ENCODE peak calls at places on chromosomes 4 and X, in six cellular contexts. K, B, T, N, Q and R are unnamed samples.

GRCh38 chr4:43071069-43071468 is 178.6 kb downstream of the GRXCR1 start:
- DNase-seq in Q (no peak), B (no peak), K (no peak), N (no peak), T (no peak), R (no peak)

GRCh38 chrX:72568406-72569092 is 4.1 kb downstream of the HDAC8 start:
- DNase-seq in B (no peak), Q (no peak), N (no peak), K (no peak), T (peak), R (no peak)

GRCh38 chrX:119015407-119016242 is 41.2 kb downstream of the LONRF3 start:
- DNase-seq in B (peak), N (peak), K (peak), T (peak), Q (peak), R (peak)

GRCh38 chrX:86436116-86436515 is 287.9 kb downstream of the DACH2 start:
- DNase-seq in B (no peak), Q (no peak), K (no peak), N (no peak), T (no peak), R (no peak)

GRCh38 chr4:7970031-7970946 is 30.6 kb upstream of the AFAP1 start:
- DNase-seq in K (peak), B (no peak), N (no peak), Q (no peak), T (peak), R (peak)

GRCh38 chr4:37666625-37667071 is 19.5 kb downstream of the RELL1 start:
- DNase-seq in N (no peak), B (no peak), Q (no peak), T (peak), K (peak), R (peak)

GRCh38 chr4:169244210-169244609 is 26.5 kb downstream of the SH3RF1 start:
- DNase-seq in Q (no peak), B (no peak), N (no peak), T (no peak), K (no peak), R (no peak)

GRCh38 chr4:1413687-1414479 is 7.6 kb upstream of the NKX1-1 start:
- DNase-seq in K (no peak), Q (no peak), T (no peak), B (no peak), N (no peak), R (no peak)

GRCh38 chr4:74770511-74770910 is 23.8 kb downstream of the BTC start:
- DNase-seq in Q (no peak), T (no peak), N (no peak), K (no peak), B (no peak), R (no peak)

GRCh38 chr4:173461170-173461569 is 62.3 kb upstream of the SCRG1 start:
- DNase-seq in Q (no peak), B (no peak), K (no peak), N (no peak), T (peak), R (peak)

GRCh38 chr4:109434793-109435080 is 1.1 kb downstream of the SEC24B start:
- DNase-seq in Q (no peak), T (peak), B (no peak), K (no peak), N (no peak), R (peak)

GRCh38 chr4:60461551-60461950 is 738.6 kb upstream of the ADGRL3 start:
- DNase-seq in N (no peak), K (no peak), T (no peak), B (no peak), Q (no peak), R (no peak)

GRCh38 chr4:60463846-60464502 is 736.2 kb upstream of the ADGRL3 start:
- DNase-seq in N (no peak), Q (no peak), K (no peak), B (peak), T (no peak), R (no peak)
- TF ChIP-seq CTCF in N (peak), Q (no peak), K (peak), B (peak), T (peak), R (peak)

GRCh38 chr4:133152330-133152791 is 3.3 kb downstream of the PCDH10 start:
- DNase-seq in T (no peak), Q (no peak), N (no peak), B (no peak), K (no peak), R (no peak)
- H3K4me3 ChIP-seq in T (no peak), Q (peak), N (peak), B (no peak), K (no peak), R (no peak)

DNA sequence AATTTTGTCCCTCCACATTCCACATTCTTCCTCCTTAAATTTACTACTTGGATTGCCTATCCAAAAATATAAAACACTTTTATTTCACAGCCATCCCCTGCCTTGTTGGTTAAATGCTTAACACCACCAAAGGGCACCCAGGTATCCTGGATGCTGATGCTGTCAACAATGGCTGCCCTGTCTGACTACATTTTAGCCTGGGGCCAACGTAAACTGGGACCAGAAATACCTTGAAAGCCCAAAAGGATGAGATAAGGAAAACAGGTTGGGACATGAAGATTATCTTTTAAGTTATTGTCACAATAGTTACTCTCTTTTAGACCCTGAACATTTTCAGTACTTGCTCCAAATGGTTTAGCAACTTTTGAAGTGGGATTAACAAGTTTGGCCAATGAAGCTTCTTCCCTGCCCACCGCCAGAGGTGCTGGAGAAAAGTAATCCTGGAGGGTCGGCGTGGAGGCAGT is 775 bp upstream of the YIPF6 start:
- DNase-seq in B (no peak), N (no peak), Q (no peak), T (no peak), K (no peak), R (peak)
- TF ChIP-seq CTCF in B (no peak), N (peak), Q (no peak), T (peak), K (no peak), R (no peak)

DNA sequence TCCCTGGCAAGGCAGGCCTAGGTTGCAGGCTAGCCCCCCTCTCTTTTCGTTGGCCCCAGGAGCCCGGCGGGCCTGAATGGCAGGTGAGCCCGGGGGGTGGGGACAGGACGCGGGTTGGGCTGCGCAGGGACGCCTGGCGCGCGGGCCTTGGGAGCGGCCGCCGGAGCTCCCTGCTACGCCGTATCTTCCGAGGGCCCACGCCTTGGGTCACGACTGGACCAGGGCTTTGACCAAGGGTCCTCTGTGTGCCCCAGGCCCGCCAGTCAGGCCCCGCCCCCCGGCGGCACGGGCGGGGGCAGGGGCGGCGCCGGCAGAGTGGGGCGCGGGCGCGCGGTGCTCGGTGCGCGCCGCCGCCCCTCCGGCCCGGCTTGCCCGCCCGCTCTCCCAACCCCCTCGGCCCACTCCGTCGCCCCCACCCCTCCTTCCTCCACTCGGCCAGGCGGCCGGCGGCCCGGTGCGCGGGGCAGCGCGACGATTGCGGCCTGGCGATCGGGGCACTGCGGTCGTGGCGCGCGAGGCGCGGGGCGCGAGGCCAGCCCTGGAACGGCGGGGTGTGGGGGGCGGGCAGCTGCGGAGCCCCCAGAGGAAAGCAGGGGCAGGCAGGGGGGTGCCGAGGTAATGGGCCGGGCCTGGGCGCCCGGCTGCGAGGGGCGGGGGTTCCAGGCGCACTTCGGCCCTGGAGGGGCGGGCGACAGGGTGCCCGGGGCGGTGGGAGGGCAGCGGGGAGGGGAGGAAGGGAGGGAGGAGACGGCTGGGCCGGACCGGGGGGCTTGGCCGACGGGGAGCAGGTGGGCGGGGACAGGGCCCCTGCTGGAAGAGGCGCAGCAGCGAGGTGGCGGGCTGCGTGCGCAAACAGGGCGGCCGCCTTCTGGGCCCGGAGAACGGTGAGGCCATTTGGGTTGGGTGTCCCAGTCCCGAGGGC is at the start of gene PRRG3:
- DNase-seq in B (no peak), K (no peak), Q (no peak), T (no peak), N (no peak), R (no peak)
- H3K4me3 ChIP-seq in B (no peak), K (no peak), Q (no peak), T (no peak), N (no peak), R (no peak)

DNA sequence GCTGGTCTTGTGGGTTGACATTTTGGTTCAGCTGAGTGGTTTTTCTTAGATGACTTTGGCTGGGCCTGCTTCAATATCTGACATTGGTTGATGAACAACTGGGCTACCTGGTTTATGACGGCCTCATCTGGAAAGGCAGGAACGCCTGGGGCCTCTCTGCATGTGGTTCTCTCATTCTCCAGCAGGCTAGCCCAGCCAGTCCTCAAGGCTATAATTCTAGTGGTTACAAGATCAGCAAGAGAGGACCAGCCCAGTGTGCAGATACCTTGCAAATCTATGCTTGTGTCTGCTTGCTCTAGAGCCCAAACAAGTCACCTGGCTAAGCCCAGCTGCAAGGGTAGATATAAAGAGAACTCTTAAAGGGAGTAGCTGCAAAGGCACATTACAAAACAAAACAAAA is 214.2 kb upstream of the PUDP start:
- DNase-seq in T (no peak), K (no peak), N (no peak), Q (no peak), B (no peak), R (no peak)
- TF ChIP-seq CTCF in T (no peak), K (no peak), N (no peak), Q (no peak), B (no peak), R (no peak)

GRCh38 chr4:107740381-107740780 is 20.3 kb upstream of the PAPSS1 start:
- DNase-seq in Q (no peak), K (peak), B (no peak), N (no peak), T (peak), R (peak)

GRCh38 chr4:107743532-107743931 is 23.5 kb upstream of the PAPSS1 start:
- DNase-seq in B (no peak), Q (no peak), N (no peak), K (peak), T (peak), R (no peak)

GRCh38 chr4:107742196-107742595 is 22.2 kb upstream of the PAPSS1 start:
- DNase-seq in N (no peak), Q (no peak), T (no peak), B (no peak), K (no peak), R (no peak)

GRCh38 chr4:107742791-107743190 is 22.8 kb upstream of the PAPSS1 start:
- DNase-seq in T (no peak), K (no peak), Q (no peak), B (no peak), N (no peak), R (no peak)

GRCh38 chr4:107740950-107741701 is 21.1 kb upstream of the PAPSS1 start:
- DNase-seq in T (peak), B (no peak), N (peak), Q (no peak), K (no peak), R (peak)
- H3K4me3 ChIP-seq in T (no peak), B (no peak), N (no peak), Q (no peak), K (no peak), R (no peak)

GRCh38 chr4:17817027-17817426 is 6.2 kb downstream of the NCAPG start:
- DNase-seq in Q (no peak), N (peak), K (peak), B (peak), T (peak), R (peak)
- TF ChIP-seq CTCF in Q (peak), N (peak), K (peak), B (peak), T (peak), R (peak)

GRCh38 chr4:147735413-147736301 is 3.8 kb downstream of the ARHGAP10 start:
- DNase-seq in B (no peak), K (peak), N (no peak), T (no peak), Q (no peak), R (peak)

GRCh38 chr4:147736458-147736857 is 4.6 kb downstream of the ARHGAP10 start:
- DNase-seq in B (no peak), N (peak), K (peak), T (peak), Q (no peak), R (peak)

GRCh38 chr4:147733614-147734344 is 1.9 kb downstream of the ARHGAP10 start:
- DNase-seq in K (peak), B (no peak), T (peak), Q (no peak), N (no peak), R (peak)

GRCh38 chr4:147732516-147733193 is 767 bp downstream of the ARHGAP10 start:
- DNase-seq in N (no peak), K (peak), T (peak), B (peak), Q (no peak), R (peak)

GRCh38 chr4:147734496-147734895 is 2.6 kb downstream of the ARHGAP10 start:
- DNase-seq in Q (no peak), T (no peak), K (peak), N (no peak), B (peak), R (no peak)
- H3K4me3 ChIP-seq in Q (peak), T (peak), K (peak), N (peak), B (no peak), R (peak)

GRCh38 chrX:107107459-107107858 is 11.2 kb downstream of the RBM41 start:
- DNase-seq in T (no peak), B (no peak), N (no peak), K (no peak), Q (no peak), R (no peak)

GRCh38 chrX:107102980-107103379 is 15.6 kb downstream of the RBM41 start:
- DNase-seq in B (no peak), K (no peak), Q (no peak), T (peak), N (no peak), R (no peak)
- TF ChIP-seq CTCF in B (no peak), K (no peak), Q (no peak), T (peak), N (no peak), R (peak)

GRCh38 chr4:112144546-112145325 is 518 bp upstream of the FAM241A start:
- DNase-seq in Q (no peak), B (no peak), N (no peak), K (no peak), T (no peak), R (no peak)

GRCh38 chr4:112150920-112151319 is 5.7 kb downstream of the FAM241A start:
- DNase-seq in Q (no peak), N (no peak), K (no peak), T (no peak), B (no peak), R (no peak)

GRCh38 chr4:112145820-112146813 is 863 bp downstream of the FAM241A start:
- DNase-seq in T (peak), B (peak), K (peak), Q (no peak), N (no peak), R (peak)

GRCh38 chr4:112145326-112145819 is at the start of gene FAM241A:
- DNase-seq in B (peak), T (peak), K (peak), N (no peak), Q (peak), R (peak)

GRCh38 chr4:112147697-112148096 is 2.4 kb downstream of the FAM241A start:
- DNase-seq in K (no peak), Q (no peak), N (no peak), B (peak), T (no peak), R (no peak)
- H3K4me3 ChIP-seq in K (peak), Q (no peak), N (no peak), B (peak), T (no peak), R (no peak)